ENCODE peak calls at places on chromosomes 12 and 14, in eight cellular contexts. S is GM23338, N is left ventricle myocardium inferior, B is stomach, G is HCT116, E is ovary, F is foreskin fibroblast, T is astrocyte. Z is an unnamed sample.

GRCh38 chr14:81509838-81510452 is 23.7 kb downstream of the SEL1L start:
- DNase-seq in S (peak; percentile 11), N (no peak), B (no peak), G (no peak), E (no peak), F (peak; percentile 9), T (no peak), Z (no peak)

GRCh38 chr12:104708891-104709290 is 249.2 kb downstream of the SLC41A2 start:
- DNase-seq in S (peak; percentile 70), N (no peak), B (no peak), G (no peak), E (no peak), F (no peak), T (no peak), Z (no peak)

GRCh38 chr14:90017371-90017770 is 44.4 kb upstream of the KCNK13 start:
- DNase-seq in S (no peak), N (no peak), B (no peak), G (no peak), E (no peak), F (peak; percentile 25), T (peak; percentile 55), Z (no peak)

GRCh38 chr12:127507336-127507735 is 759.6 kb upstream of the TMEM132C start:
- DNase-seq in S (no peak), N (no peak), B (no peak), G (no peak), E (no peak), F (no peak), T (no peak), Z (no peak)

GRCh38 chr12:32737715-32738114 is 18.0 kb downstream of the YARS2 start:
- DNase-seq in S (peak; percentile 20), N (no peak), B (no peak), G (no peak), E (no peak), F (no peak), T (no peak), Z (no peak)

GRCh38 chr12:50184261-50184660 is 17.1 kb upstream of the CERS5 start:
- DNase-seq in S (no peak), N (no peak), B (no peak), G (no peak), E (no peak), F (no peak), T (no peak), Z (no peak)

GRCh38 chr12:41919526-41920305 is 225.0 kb downstream of the GXYLT1 start:
- DNase-seq in S (peak; percentile 22), N (no peak), B (no peak), G (no peak), E (no peak), F (no peak), T (no peak), Z (no peak)

GRCh38 chr12:65721541-65722190 is 102.6 kb upstream of the HMGA2 start:
- DNase-seq in S (no peak), N (no peak), B (no peak), G (no peak), E (no peak), F (no peak), T (no peak), Z (no peak)

GRCh38 chr12:6539276-6540134 is 5.2 kb downstream of the GAPDH start:
- DNase-seq in S (peak; percentile 17), N (peak; percentile 45), B (no peak), G (no peak), E (peak; percentile 41), F (peak; percentile 49), T (no peak), Z (peak; percentile 38)

GRCh38 chr12:25491396-25491948 is 61.6 kb downstream of the LMNTD1 start:
- DNase-seq in S (no peak), N (no peak), B (no peak), G (no peak), E (no peak), F (no peak), T (no peak), Z (no peak)

GRCh38 chr12:123063535-123063934 is 83.1 kb downstream of the ARL6IP4 start:
- DNase-seq in S (peak; percentile 89), N (no peak), B (no peak), G (no peak), E (no peak), F (peak; percentile 52), T (no peak), Z (peak; percentile 39)
- TF ChIP-seq CTCF in S (peak; percentile 75), N (peak; percentile 32), B (no peak), G (peak; percentile 52), E (no peak), F (peak; percentile 43), T (peak; percentile 37), Z (peak; percentile 45)

DNA sequence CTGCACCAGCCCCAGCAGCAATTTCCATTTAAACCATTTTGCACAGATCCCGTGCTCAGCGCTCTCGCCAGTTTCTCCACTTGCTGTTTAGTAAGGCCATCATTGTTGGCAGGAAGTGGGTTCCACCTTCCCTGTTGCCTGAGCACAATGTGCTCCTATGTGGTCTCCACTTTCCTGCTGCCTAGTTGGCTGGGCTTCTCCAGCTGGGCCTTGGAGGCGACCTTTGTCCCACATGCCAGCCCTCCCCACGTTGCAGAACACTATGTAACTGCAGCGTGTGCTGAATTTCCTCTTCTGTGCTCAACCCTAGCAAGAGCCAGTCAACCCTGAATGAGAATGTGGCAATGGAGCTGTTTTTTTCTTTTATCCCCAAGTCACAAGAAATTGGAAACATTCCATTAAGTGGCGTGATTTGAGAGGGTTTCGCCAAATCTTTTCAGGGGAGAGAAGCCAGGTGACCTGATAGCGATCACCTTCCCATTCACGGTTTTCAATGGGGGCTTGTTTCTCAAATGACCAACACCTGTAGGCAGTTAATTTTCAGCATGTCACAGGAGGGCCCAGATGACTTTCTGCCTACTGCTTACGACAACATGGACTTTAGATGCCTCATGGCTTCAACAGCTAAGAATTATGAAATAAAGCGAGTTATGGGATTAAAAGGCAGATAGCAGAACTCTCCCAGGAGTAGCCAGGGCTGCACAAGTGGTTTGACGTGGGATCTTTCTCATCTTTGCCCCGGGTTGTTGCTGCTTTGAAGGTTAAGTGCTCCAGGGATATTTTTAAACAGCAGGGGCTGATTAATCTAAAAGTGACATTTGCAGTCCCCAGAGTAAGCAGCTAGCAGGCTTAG is at the start of gene ACACB:
- DNase-seq in S (peak; percentile 22), N (peak; percentile 80), B (peak; percentile 86), G (no peak), E (no peak), F (no peak), T (no peak), Z (no peak)
- H3K4me3 ChIP-seq in S (no peak within 1 kb of the TSS), N (peak within 1 kb of the TSS; percentile 65), B (no peak within 1 kb of the TSS), G (no peak within 1 kb of the TSS), E (no peak within 1 kb of the TSS), F (no peak within 1 kb of the TSS), T (no peak within 1 kb of the TSS), Z (no peak within 1 kb of the TSS)

GRCh38 chr12:59046763-59047534 is 126.6 kb upstream of the LRIG3 start:
- DNase-seq in S (no peak), N (no peak), B (no peak), G (no peak), E (no peak), F (no peak), T (no peak), Z (no peak)
- TF ChIP-seq CTCF in S (no peak), N (no peak), B (no peak), G (no peak), E (no peak), F (no peak), T (no peak), Z (no peak)

GRCh38 chr14:35341454-35342159 is 49.4 kb downstream of the PSMA6 start:
- DNase-seq in S (peak; percentile 50), N (peak; percentile 95), B (peak; percentile 99), G (peak; percentile 45), E (peak; percentile 94), F (peak; percentile 96), T (peak; percentile 74), Z (no peak)
- H3K4me3 ChIP-seq in S (no peak overlapping the region), N (peak overlapping the region; percentile 57), B (peak overlapping the region; percentile 17), G (no peak overlapping the region), E (peak overlapping the region; percentile 3), F (no peak overlapping the region), T (no peak overlapping the region), Z (no peak overlapping the region)

GRCh38 chr14:106141242-106142220 is 615.1 kb downstream of the TMEM121 start:
- DNase-seq in S (no peak), N (no peak), B (no peak), G (no peak), E (peak; percentile 20), F (no peak), T (no peak), Z (peak; percentile 52)
- TF ChIP-seq CTCF in S (no peak), N (no peak), B (no peak), G (peak; percentile 24), E (no peak), F (no peak), T (no peak), Z (no peak)

DNA sequence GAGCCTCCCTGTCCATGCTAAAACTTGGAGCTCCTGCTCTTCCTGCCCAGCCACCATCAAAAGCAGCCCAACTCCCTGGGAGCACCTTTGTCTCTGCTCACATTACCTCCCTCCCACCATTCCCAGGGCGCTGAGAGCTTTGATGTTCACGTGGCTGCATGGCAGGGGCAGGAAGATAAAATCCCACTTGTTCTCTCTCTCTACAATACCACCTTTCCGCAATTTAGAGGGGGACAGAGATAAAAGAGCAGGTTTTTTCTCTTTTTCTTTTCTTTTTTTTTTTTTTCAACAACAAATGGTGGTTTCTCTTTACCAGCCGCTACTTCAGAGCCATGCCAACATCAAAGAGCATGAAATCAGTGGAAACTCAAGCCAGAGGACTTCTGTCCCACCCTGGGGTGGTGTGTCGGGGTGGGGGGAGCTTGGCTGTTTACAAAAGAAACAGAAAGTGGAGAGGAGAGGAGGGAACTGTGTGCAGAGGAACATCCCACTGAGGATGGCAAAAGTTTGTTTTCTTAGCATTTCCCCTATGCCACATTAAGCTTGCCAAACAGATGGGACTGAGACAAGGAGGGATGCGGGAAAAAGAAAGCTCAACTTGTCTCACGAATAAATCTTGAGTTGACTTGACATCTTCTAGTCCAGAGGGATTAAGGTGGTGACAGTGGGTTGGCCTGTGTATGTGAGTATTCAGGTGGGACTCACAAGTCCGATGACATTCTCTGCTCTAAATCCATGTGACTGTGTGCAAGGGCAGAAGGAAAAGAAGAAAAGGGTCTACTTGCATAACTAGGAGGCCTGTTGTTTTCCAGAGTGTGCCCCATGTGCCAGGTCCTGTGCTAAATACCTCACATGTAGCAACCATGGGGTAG is 103.7 kb upstream of the NUDT4 start:
- DNase-seq in S (no peak), N (no peak), B (no peak), G (no peak), E (no peak), F (no peak), T (no peak), Z (no peak)
- H3K4me3 ChIP-seq in S (no peak overlapping the region), N (no peak overlapping the region), B (no peak overlapping the region), G (no peak overlapping the region), E (no peak overlapping the region), F (no peak overlapping the region), T (no peak overlapping the region), Z (no peak overlapping the region)

GRCh38 chr12:114408881-114409795 is 3.2 kb upstream of the TBX5 start:
- DNase-seq in S (peak; percentile 75), N (peak; percentile 56), B (no peak), G (no peak), E (no peak), F (peak; percentile 83), T (no peak), Z (no peak)
- TF ChIP-seq CTCF in S (no peak), N (peak; percentile 30), B (no peak), G (no peak), E (no peak), F (no peak), T (no peak), Z (no peak)

DNA sequence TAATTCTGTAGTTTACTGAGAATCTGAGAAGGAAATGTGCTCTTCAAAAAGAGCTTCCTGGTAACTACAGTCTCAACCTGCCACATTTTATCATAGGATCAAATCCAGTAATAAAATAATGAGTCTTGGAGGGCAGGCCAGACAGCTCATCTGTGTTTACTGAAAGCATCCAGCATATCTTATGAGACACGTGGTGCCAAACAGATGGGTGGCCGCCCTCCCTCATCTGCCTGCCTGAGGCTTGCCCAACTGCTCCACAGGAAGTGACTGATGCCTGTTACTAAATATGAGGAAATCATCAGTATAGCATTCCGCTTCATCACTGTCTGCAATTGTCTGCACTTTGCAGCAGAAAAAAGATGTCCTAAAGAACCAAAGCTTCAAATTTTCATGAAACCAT is 13.5 kb downstream of the DHRS7 start:
- DNase-seq in S (no peak), N (peak; percentile 62), B (peak; percentile 59), G (no peak), E (no peak), F (peak; percentile 97), T (peak; percentile 67), Z (peak; percentile 53)
- H3K4me3 ChIP-seq in S (no peak overlapping the region), N (no peak overlapping the region), B (no peak overlapping the region), G (no peak overlapping the region), E (no peak overlapping the region), F (no peak overlapping the region), T (no peak overlapping the region), Z (no peak overlapping the region)